ENCODE peak calls at places on chromosome 5, in six cellular contexts. W is upper lobe of left lung, M is cardiac muscle cell, Y is lower lobe of right lung, R is IMR-90, F is fibroblast of lung. C is an unnamed sample.
A peak's percentile ranks its signal among the peaks of the same experiment; 100 is the strongest.

GRCh38 chr5:54007822-54008777 is 302.3 kb downstream of the ARL15 start:
- DNase-seq in W (no peak), M (peak; percentile 15), Y (no peak), R (peak; percentile 66), F (peak; percentile 46), C (no peak)

GRCh38 chr5:135632806-135633205 is 54.0 kb upstream of the CXCL14 start:
- DNase-seq in W (no peak), M (peak; percentile 49), Y (no peak), R (no peak), F (no peak), C (no peak)

GRCh38 chr5:40361378-40361777 is 318.3 kb upstream of the PTGER4 start:
- DNase-seq in W (no peak), M (no peak), Y (no peak), R (no peak), F (no peak), C (no peak)

GRCh38 chr5:59319286-59319685 is 574.2 kb downstream of the PDE4D start:
- DNase-seq in W (no peak), M (no peak), Y (no peak), R (no peak), F (no peak), C (no peak)

GRCh38 chr5:135244620-135245021 is 154.4 kb downstream of the MACROH2A1 start:
- DNase-seq in W (no peak), M (no peak), Y (no peak), R (no peak), F (no peak), C (no peak)

GRCh38 chr5:138901716-138902115 is 26.6 kb upstream of the LRRTM2 start:
- DNase-seq in W (no peak), M (no peak), Y (no peak), R (no peak), F (no peak), C (no peak)

GRCh38 chr5:81212211-81212687 is 20.9 kb upstream of the CKMT2 start:
- DNase-seq in W (peak; percentile 69), M (no peak), Y (no peak), R (no peak), F (no peak), C (no peak)

GRCh38 chr5:142091012-142091411 is 17.6 kb upstream of the NDFIP1 start:
- DNase-seq in W (no peak), M (no peak), Y (no peak), R (no peak), F (no peak), C (no peak)

GRCh38 chr5:172583931-172584511 is 57.0 kb upstream of the NEURL1B start:
- DNase-seq in W (peak; percentile 27), M (no peak), Y (no peak), R (no peak), F (no peak), C (no peak)

GRCh38 chr5:76794871-76795270 is 24.0 kb upstream of the F2RL1 start:
- DNase-seq in W (no peak), M (no peak), Y (no peak), R (peak; percentile 61), F (peak; percentile 79), C (no peak)

GRCh38 chr5:111930905-111931461 is 174.0 kb upstream of the NREP start:
- DNase-seq in W (peak; percentile 33), M (no peak), Y (no peak), R (peak; percentile 77), F (no peak), C (no peak)

GRCh38 chr5:106849266-106849665 is 821.5 kb downstream of the EFNA5 start:
- DNase-seq in W (no peak), M (no peak), Y (no peak), R (no peak), F (no peak), C (no peak)

DNA sequence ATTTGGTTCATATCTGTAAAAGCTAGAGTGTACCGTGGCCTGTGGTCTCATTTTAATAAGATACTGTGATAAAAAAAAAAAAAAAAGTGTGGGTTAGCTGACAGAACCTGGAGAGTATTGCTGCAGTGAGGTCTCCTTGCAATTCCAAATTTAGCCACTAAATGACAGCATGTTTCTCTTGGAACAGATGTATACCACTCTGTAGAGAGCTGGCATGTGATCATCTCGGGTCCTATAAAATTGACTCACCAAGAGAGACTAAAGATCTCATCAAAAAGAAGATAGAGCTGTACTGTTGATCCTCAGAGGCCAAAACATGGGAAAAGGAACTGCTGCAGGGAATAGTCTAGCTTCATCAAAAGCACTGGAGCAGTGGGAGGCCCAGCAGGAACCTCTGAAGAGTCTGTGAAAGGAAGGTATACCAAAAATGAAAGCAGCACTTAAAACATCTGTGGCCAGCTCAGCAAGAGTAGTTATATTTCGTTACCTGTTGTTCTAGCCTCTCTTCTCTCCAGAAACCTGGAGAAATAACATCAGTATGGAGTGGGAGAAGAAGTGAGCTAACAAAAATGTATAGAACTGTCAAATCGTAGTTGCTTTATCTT is 826.8 kb downstream of the EFNA5 start:
- DNase-seq in W (no peak), M (no peak), Y (no peak), R (no peak), F (peak; percentile 30), C (no peak)
- TF ChIP-seq CTCF in W (no peak), M (no peak), Y (no peak), R (no peak), F (peak; percentile 31), C (peak; percentile 60)

GRCh38 chr5:62306494-62307363 is 723 bp downstream of the KIF2A start:
- DNase-seq in W (peak; percentile 31), M (peak; percentile 74), Y (peak; percentile 59), R (peak; percentile 35), F (peak; percentile 49), C (peak; percentile 72)
- TF ChIP-seq CTCF in W (no peak), M (no peak), Y (no peak), R (no peak), F (no peak), C (no peak)

GRCh38 chr5:36173426-36173825 is 21.5 kb downstream of the SKP2 start:
- DNase-seq in W (no peak), M (no peak), Y (no peak), R (no peak), F (no peak), C (no peak)

GRCh38 chr5:36174119-36174518 is 22.2 kb downstream of the SKP2 start:
- DNase-seq in W (no peak), M (no peak), Y (no peak), R (no peak), F (no peak), C (no peak)

GRCh38 chr5:36168737-36169136 is 16.8 kb downstream of the SKP2 start:
- DNase-seq in W (no peak), M (no peak), Y (no peak), R (no peak), F (no peak), C (no peak)

GRCh38 chr5:36172593-36172992 is 20.7 kb downstream of the SKP2 start:
- DNase-seq in W (no peak), M (no peak), Y (no peak), R (no peak), F (no peak), C (no peak)

DNA sequence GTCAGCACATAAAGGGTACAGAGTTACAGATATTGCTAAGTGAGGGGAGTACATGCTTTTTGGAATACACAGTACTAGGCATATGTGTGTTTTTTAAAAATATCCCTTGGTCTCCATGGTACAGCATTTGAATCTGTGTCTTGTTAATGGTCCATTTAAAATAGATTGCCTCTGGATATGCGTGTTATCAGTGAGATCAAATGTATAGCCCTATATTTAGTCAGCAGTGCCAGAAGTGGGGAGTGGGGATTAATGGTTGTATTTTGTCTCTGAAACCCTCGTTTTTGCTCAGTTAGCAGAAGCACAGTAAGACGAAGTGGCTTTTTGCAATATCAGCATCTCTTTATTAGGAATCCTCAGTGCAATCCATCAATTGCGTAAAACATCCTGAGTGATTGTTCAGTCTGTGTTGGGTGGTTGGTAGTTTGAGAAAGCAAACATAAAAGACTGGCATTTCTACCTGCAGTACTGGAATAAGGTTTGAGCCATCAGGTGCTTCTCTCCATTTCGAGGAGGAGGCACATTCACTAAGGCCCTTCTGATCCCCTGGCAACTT is 19.0 kb downstream of the SKP2 start:
- DNase-seq in W (no peak), M (no peak), Y (no peak), R (no peak), F (no peak), C (no peak)
- TF ChIP-seq CTCF in W (no peak), M (no peak), Y (no peak), R (no peak), F (no peak), C (no peak)

GRCh38 chr5:56950626-56951130 is 1.2 kb downstream of the MIER3 start:
- DNase-seq in W (peak; percentile 65), M (peak; percentile 72), Y (peak; percentile 75), R (peak; percentile 66), F (peak; percentile 81), C (peak; percentile 69)

GRCh38 chr5:56951131-56951945 is 585 bp downstream of the MIER3 start:
- DNase-seq in W (peak; percentile 27), M (peak; percentile 65), Y (peak; percentile 49), R (no peak), F (no peak), C (peak; percentile 89)

GRCh38 chr5:56947052-56947451 is 4.9 kb downstream of the MIER3 start:
- DNase-seq in W (no peak), M (no peak), Y (no peak), R (no peak), F (no peak), C (no peak)

DNA sequence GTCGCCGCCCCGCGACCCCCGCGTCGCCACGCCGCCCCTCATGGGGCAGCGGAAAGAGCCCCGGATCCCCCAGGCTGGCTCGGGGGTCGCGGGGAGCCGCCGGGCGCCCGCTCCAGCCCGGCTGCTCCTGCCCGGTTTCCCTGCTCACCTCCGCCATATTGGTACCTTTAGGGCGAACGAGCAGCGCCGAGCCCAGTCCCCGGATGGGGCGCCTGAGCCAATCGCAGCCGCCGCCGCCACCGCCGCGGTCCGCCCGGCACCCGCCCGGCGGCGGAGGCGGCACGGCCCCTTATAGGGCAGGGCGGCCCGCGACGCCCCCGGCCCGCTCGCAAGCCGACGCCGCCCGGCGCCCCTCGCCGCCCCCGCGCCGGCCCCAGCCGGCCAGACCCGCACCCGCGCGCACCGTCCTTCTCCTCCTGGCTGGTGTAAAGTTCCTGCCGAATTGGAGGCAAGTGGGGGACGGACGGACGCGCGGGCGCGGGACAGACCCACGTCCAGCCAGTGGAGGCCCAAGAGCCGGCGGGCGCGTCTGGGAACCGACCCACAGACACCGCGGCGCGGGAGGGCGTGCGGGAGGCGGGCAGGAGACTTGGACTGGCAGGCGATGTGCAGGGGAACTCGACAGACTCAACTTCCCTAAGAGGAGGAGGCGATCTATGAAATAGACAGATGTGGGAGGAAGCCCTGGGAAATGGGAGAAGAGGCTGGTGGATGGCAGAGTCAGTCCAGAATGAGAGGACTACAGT is at the start of gene MIER3:
- DNase-seq in W (peak; percentile 76), M (peak; percentile 94), Y (peak; percentile 88), R (peak; percentile 67), F (peak; percentile 69), C (peak; percentile 88)
- TF ChIP-seq CTCF in W (no peak), M (no peak), Y (no peak), R (no peak), F (no peak), C (no peak)

GRCh38 chr5:10866913-10867312 is 105.9 kb upstream of the DAP start:
- DNase-seq in W (peak; percentile 52), M (no peak), Y (no peak), R (peak; percentile 18), F (peak; percentile 11), C (no peak)
- TF ChIP-seq CTCF in W (no peak), M (no peak), Y (no peak), R (peak; percentile 40), F (peak; percentile 29), C (no peak)

DNA sequence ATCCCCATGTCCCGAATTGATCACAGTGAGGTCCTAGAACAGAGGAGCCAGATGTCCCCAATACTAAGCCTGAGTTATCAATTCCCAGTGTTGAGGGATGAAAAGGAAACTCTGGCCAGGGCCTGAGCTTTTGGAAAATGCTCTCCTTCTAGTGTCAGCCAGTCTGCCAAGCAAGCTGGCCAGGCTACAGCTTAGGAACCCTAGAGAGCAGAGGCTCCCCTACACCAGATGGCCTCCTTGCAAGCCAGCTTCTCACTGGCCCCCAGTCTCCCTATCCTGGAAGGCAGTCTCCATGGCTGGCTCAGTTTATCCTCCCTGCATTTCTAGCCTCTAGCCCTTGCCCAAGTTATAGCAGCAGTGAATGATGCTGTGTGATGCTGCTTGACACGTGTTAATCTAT is 204.7 kb upstream of the WWC1 start:
- DNase-seq in W (no peak), M (no peak), Y (no peak), R (no peak), F (no peak), C (no peak)
- TF ChIP-seq CTCF in W (no peak), M (no peak), Y (no peak), R (no peak), F (no peak), C (no peak)